ENCODE peak calls at places on chromosomes 16 and 17, in six cellular contexts. One of them, this sample, is unnamed.

GRCh38 chr17:2481760-2482159 is 29.9 kb downstream of the METTL16 start:
- DNase-seq in heart right ventricle: no peak
- DNase-seq in ovary: no peak
- DNase-seq in mucosa of descending colon: no peak
- DNase-seq in HEK293T: no peak
- DNase-seq in NCI-H1105 treated with DMSO at 0.1 percent for 48 hours: no peak
- DNase-seq in this sample: no peak

GRCh38 chr16:14307623-14308356 is 236.7 kb downstream of the MRTFB start:
- DNase-seq in heart right ventricle: peak
- DNase-seq in NCI-H1105 treated with DMSO at 0.1 percent for 48 hours: no peak
- DNase-seq in mucosa of descending colon: no peak
- DNase-seq in HEK293T: no peak
- DNase-seq in ovary: no peak
- DNase-seq in this sample: no peak

GRCh38 chr16:23235176-23235575 is 52.6 kb downstream of the SCNN1G start:
- DNase-seq in HEK293T: no peak
- DNase-seq in ovary: no peak
- DNase-seq in NCI-H1105 treated with DMSO at 0.1 percent for 48 hours: no peak
- DNase-seq in mucosa of descending colon: no peak
- DNase-seq in heart right ventricle: no peak
- DNase-seq in this sample: no peak

GRCh38 chr16:54284319-54284930 is 2.2 kb downstream of the IRX3 start:
- DNase-seq in mucosa of descending colon: peak
- DNase-seq in HEK293T: no peak
- DNase-seq in NCI-H1105 treated with DMSO at 0.1 percent for 48 hours: peak
- DNase-seq in ovary: no peak
- DNase-seq in heart right ventricle: no peak
- DNase-seq in this sample: peak

GRCh38 chr17:2905697-2906595 is 109.7 kb downstream of the RAP1GAP2 start:
- DNase-seq in mucosa of descending colon: no peak
- DNase-seq in heart right ventricle: no peak
- DNase-seq in HEK293T: no peak
- DNase-seq in NCI-H1105 treated with DMSO at 0.1 percent for 48 hours: no peak
- DNase-seq in ovary: no peak
- DNase-seq in this sample: no peak

GRCh38 chr17:66791337-66791736 is 43.6 kb upstream of the CACNG5 start:
- DNase-seq in heart right ventricle: no peak
- DNase-seq in ovary: no peak
- DNase-seq in mucosa of descending colon: peak
- DNase-seq in HEK293T: no peak
- DNase-seq in NCI-H1105 treated with DMSO at 0.1 percent for 48 hours: no peak
- DNase-seq in this sample: no peak

GRCh38 chr16:12971216-12971615 is 69.8 kb downstream of the SHISA9 start:
- DNase-seq in ovary: no peak
- DNase-seq in HEK293T: no peak
- DNase-seq in heart right ventricle: peak
- DNase-seq in mucosa of descending colon: no peak
- DNase-seq in NCI-H1105 treated with DMSO at 0.1 percent for 48 hours: peak
- DNase-seq in this sample: peak

GRCh38 chr16:25066426-25066746 is 45.2 kb upstream of the LCMT1 start:
- DNase-seq in heart right ventricle: no peak
- DNase-seq in mucosa of descending colon: no peak
- DNase-seq in ovary: no peak
- DNase-seq in HEK293T: no peak
- DNase-seq in NCI-H1105 treated with DMSO at 0.1 percent for 48 hours: no peak
- DNase-seq in this sample: no peak

GRCh38 chr17:41957058-41957868 is 9.3 kb upstream of the CNP start:
- DNase-seq in mucosa of descending colon: no peak
- DNase-seq in heart right ventricle: no peak
- DNase-seq in NCI-H1105 treated with DMSO at 0.1 percent for 48 hours: no peak
- DNase-seq in HEK293T: no peak
- DNase-seq in ovary: no peak
- DNase-seq in this sample: no peak

GRCh38 chr16:81224836-81225235 is 13.7 kb upstream of the BCO1 start:
- DNase-seq in ovary: no peak
- DNase-seq in mucosa of descending colon: no peak
- DNase-seq in HEK293T: no peak
- DNase-seq in NCI-H1105 treated with DMSO at 0.1 percent for 48 hours: no peak
- DNase-seq in heart right ventricle: no peak
- DNase-seq in this sample: no peak

GRCh38 chr17:2393184-2393953 is 7.5 kb downstream of the MNT start:
- DNase-seq in heart right ventricle: peak
- DNase-seq in HEK293T: peak
- DNase-seq in ovary: peak
- DNase-seq in NCI-H1105 treated with DMSO at 0.1 percent for 48 hours: peak
- DNase-seq in mucosa of descending colon: peak
- DNase-seq in this sample: peak

GRCh38 chr16:53052519-53053501 is at the start of gene CHD9NB:
- DNase-seq in ovary: no peak
- DNase-seq in heart right ventricle: no peak
- DNase-seq in mucosa of descending colon: peak
- DNase-seq in HEK293T: no peak
- DNase-seq in NCI-H1105 treated with DMSO at 0.1 percent for 48 hours: peak
- DNase-seq in this sample: peak

GRCh38 chr16:2468142-2468724 is 2.9 kb upstream of the NTN3 start:
- DNase-seq in HEK293T: peak
- DNase-seq in heart right ventricle: no peak
- DNase-seq in ovary: no peak
- DNase-seq in NCI-H1105 treated with DMSO at 0.1 percent for 48 hours: peak
- DNase-seq in mucosa of descending colon: no peak
- DNase-seq in this sample: no peak

GRCh38 chr16:68526782-68527145 is 12.3 kb upstream of the ZFP90 start:
- DNase-seq in mucosa of descending colon: no peak
- DNase-seq in heart right ventricle: no peak
- DNase-seq in NCI-H1105 treated with DMSO at 0.1 percent for 48 hours: no peak
- DNase-seq in ovary: no peak
- DNase-seq in HEK293T: no peak
- DNase-seq in this sample: no peak

GRCh38 chr17:17905036-17905320 is 67.2 kb downstream of the TOM1L2 start:
- DNase-seq in NCI-H1105 treated with DMSO at 0.1 percent for 48 hours: no peak
- DNase-seq in mucosa of descending colon: no peak
- DNase-seq in heart right ventricle: no peak
- DNase-seq in HEK293T: no peak
- DNase-seq in ovary: no peak
- DNase-seq in this sample: no peak

GRCh38 chr16:12815361-12815760 is 11.7 kb upstream of the CPPED1 start:
- DNase-seq in HEK293T: no peak
- DNase-seq in NCI-H1105 treated with DMSO at 0.1 percent for 48 hours: no peak
- DNase-seq in ovary: no peak
- DNase-seq in heart right ventricle: no peak
- DNase-seq in mucosa of descending colon: no peak
- DNase-seq in this sample: no peak

GRCh38 chr16:4801962-4802658 is at the start of gene ROGDI:
- DNase-seq in NCI-H1105 treated with DMSO at 0.1 percent for 48 hours: peak
- DNase-seq in mucosa of descending colon: peak
- DNase-seq in heart right ventricle: peak
- DNase-seq in ovary: peak
- DNase-seq in HEK293T: peak
- DNase-seq in this sample: peak

GRCh38 chr16:60166111-60166510 is 1432.0 kb upstream of the GOT2 start:
- DNase-seq in mucosa of descending colon: no peak
- DNase-seq in heart right ventricle: no peak
- DNase-seq in ovary: no peak
- DNase-seq in HEK293T: no peak
- DNase-seq in NCI-H1105 treated with DMSO at 0.1 percent for 48 hours: no peak
- DNase-seq in this sample: no peak

GRCh38 chr17:2712300-2713043 is 908 bp upstream of the CLUH start:
- DNase-seq in mucosa of descending colon: no peak
- DNase-seq in heart right ventricle: no peak
- DNase-seq in NCI-H1105 treated with DMSO at 0.1 percent for 48 hours: no peak
- DNase-seq in HEK293T: peak
- DNase-seq in ovary: no peak
- DNase-seq in this sample: no peak

GRCh38 chr16:73610605-73611177 is 562.8 kb upstream of the ZFHX3 start:
- DNase-seq in ovary: no peak
- DNase-seq in HEK293T: no peak
- DNase-seq in heart right ventricle: no peak
- DNase-seq in mucosa of descending colon: no peak
- DNase-seq in NCI-H1105 treated with DMSO at 0.1 percent for 48 hours: no peak
- DNase-seq in this sample: no peak

GRCh38 chr17:82939213-82940030 is 99.6 kb upstream of the ZNF750 start:
- DNase-seq in mucosa of descending colon: no peak
- DNase-seq in ovary: no peak
- DNase-seq in heart right ventricle: no peak
- DNase-seq in NCI-H1105 treated with DMSO at 0.1 percent for 48 hours: no peak
- DNase-seq in HEK293T: no peak
- DNase-seq in this sample: no peak

GRCh38 chr16:56424404-56424765 is 960 bp downstream of the AMFR start:
- DNase-seq in ovary: peak
- DNase-seq in HEK293T: peak
- DNase-seq in heart right ventricle: peak
- DNase-seq in mucosa of descending colon: no peak
- DNase-seq in NCI-H1105 treated with DMSO at 0.1 percent for 48 hours: peak
- DNase-seq in this sample: no peak

GRCh38 chr17:28466001-28466400 is 7.4 kb upstream of the SLC13A2 start:
- DNase-seq in heart right ventricle: no peak
- DNase-seq in NCI-H1105 treated with DMSO at 0.1 percent for 48 hours: no peak
- DNase-seq in mucosa of descending colon: no peak
- DNase-seq in HEK293T: no peak
- DNase-seq in ovary: no peak
- DNase-seq in this sample: no peak